ENCODE peak calls at places on chromosomes 7 and 10, in eight cellular contexts. P, N, A, Y, E, F, M and S are unnamed samples.

GRCh38 chr10:5948999-5949759 is 28.2 kb downstream of the IL15RA start:
- DNase-seq in N (peak; percentile 28), P (peak; percentile 64), Y (peak; percentile 65), F (no peak), M (peak; percentile 74), E (peak; percentile 86), A (no peak), S (peak; percentile 47)

GRCh38 chr10:86500846-86501245 is 20.7 kb downstream of the WAPL start:
- DNase-seq in Y (no peak), P (no peak), N (no peak), M (no peak), F (no peak), E (no peak), A (no peak), S (no peak)

GRCh38 chr7:105010538-105011523 is 3.2 kb upstream of the KMT2E start:
- DNase-seq in M (no peak), E (peak; percentile 14), F (no peak), Y (no peak), N (no peak), P (no peak), A (no peak), S (peak; percentile 52)

GRCh38 chr7:131524699-131525098 is 31.7 kb downstream of the PODXL start:
- DNase-seq in P (no peak), M (no peak), F (no peak), E (no peak), A (no peak), N (no peak), Y (no peak), S (no peak)

GRCh38 chr10:16466001-16466400 is 29.2 kb downstream of the PTER start:
- DNase-seq in Y (no peak), A (no peak), P (no peak), F (no peak), M (no peak), E (no peak), N (no peak), S (no peak)

GRCh38 chr7:23713285-23714235 is 3.5 kb downstream of the STK31 start:
- DNase-seq in N (no peak), F (no peak), Y (no peak), P (no peak), A (no peak), M (no peak), E (no peak), S (no peak)

GRCh38 chr10:8386781-8387180 is 332.3 kb downstream of the GATA3 start:
- DNase-seq in N (no peak), P (no peak), F (no peak), E (no peak), A (no peak), Y (no peak), M (no peak), S (no peak)

GRCh38 chr10:72814134-72814790 is 79.3 kb upstream of the OIT3 start:
- DNase-seq in E (no peak), M (no peak), P (no peak), N (no peak), A (no peak), Y (no peak), F (no peak), S (no peak)

GRCh38 chr10:21525367-21526183 is at the start of gene SKIDA1:
- DNase-seq in F (peak; percentile 59), P (peak; percentile 81), N (no peak), A (peak; percentile 70), E (peak; percentile 91), M (peak; percentile 94), Y (peak; percentile 84), S (peak; percentile 86)

GRCh38 chr7:130912910-130913720 is 179.1 kb upstream of the KLF14 start:
- DNase-seq in N (no peak), E (no peak), M (peak; percentile 66), P (peak; percentile 68), A (no peak), Y (peak; percentile 70), F (peak; percentile 60), S (peak; percentile 93)

GRCh38 chr10:128417776-128418175 is 291.6 kb upstream of the MKI67 start:
- DNase-seq in Y (no peak), E (no peak), M (no peak), N (no peak), A (no peak), F (no peak), P (no peak), S (no peak)

GRCh38 chr10:42882597-42882996 is 100.0 kb downstream of the BMS1 start:
- DNase-seq in M (no peak), N (no peak), Y (peak; percentile 15), P (no peak), F (no peak), E (no peak), A (no peak), S (no peak)

GRCh38 chr10:132294561-132295320 is 13.0 kb downstream of the STK32C start:
- DNase-seq in A (peak; percentile 58), P (no peak), E (peak; percentile 69), N (no peak), Y (no peak), M (peak; percentile 28), F (no peak), S (peak; percentile 46)

GRCh38 chr10:102231357-102232318 is 5.5 kb downstream of the ELOVL3 start:
- DNase-seq in A (peak; percentile 11), M (peak; percentile 77), E (peak; percentile 85), P (peak; percentile 73), Y (peak; percentile 49), F (peak; percentile 65), N (no peak), S (peak; percentile 77)

GRCh38 chr10:124524991-124525653 is 63.5 kb downstream of the LHPP start:
- DNase-seq in E (no peak), P (peak; percentile 38), A (no peak), N (no peak), F (no peak), M (peak; percentile 83), Y (no peak), S (no peak)

GRCh38 chr7:77306231-77307067 is 106.8 kb upstream of the FGL2 start:
- DNase-seq in E (no peak), P (peak; percentile 38), A (no peak), F (no peak), N (no peak), M (no peak), Y (no peak), S (no peak)

GRCh38 chr7:50787825-50788224 is 5.1 kb upstream of the GRB10 start:
- DNase-seq in P (no peak), M (no peak), Y (no peak), F (no peak), E (no peak), N (no peak), A (no peak), S (no peak)

GRCh38 chr7:135777626-135778398 is 29.2 kb upstream of the FAM180A start:
- DNase-seq in P (no peak), F (no peak), E (no peak), A (no peak), Y (no peak), N (no peak), M (no peak), S (no peak)

GRCh38 chr10:4687397-4687796 is 138.6 kb upstream of the AKR1E2 start:
- DNase-seq in Y (no peak), E (no peak), M (no peak), P (no peak), F (no peak), N (no peak), A (no peak), S (no peak)

GRCh38 chr10:73076361-73077183 is 20.1 kb downstream of the P4HA1 start:
- DNase-seq in A (no peak), E (peak; percentile 5), P (peak; percentile 17), F (no peak), N (no peak), Y (peak; percentile 41), M (peak; percentile 67), S (no peak)